ENCODE peak calls at places on chromosomes 7 and 10, in seven cellular contexts. K is upper lobe of right lung; D is CD4-positive, alpha-beta memory T cell; L is suprapubic skin; J is small intestine; X is brain microvascular endothelial cell; E is H7. N is an unnamed sample. For H3K27me3, the result is how much of the 10 kb centered on the place peaks cover.

GRCh38 chr10:129706523-129706922 is 239.5 kb downstream of the MGMT start:
- DNase-seq in D (no peak), X (no peak), J (no peak), E (no peak), L (no peak), K (no peak), N (no peak)

GRCh38 chr10:80441831-80442230 is 12.3 kb upstream of the TSPAN14 start:
- DNase-seq in X (no peak), J (no peak), K (no peak), E (no peak), L (no peak), D (no peak), N (no peak)

GRCh38 chr10:117165557-117166419 is 27.7 kb upstream of the VAX1 start:
- DNase-seq in J (peak), D (no peak), K (peak), L (no peak), X (peak), E (peak), N (no peak)

GRCh38 chr10:89846786-89847185 is 145.4 kb downstream of the KIF20B start:
- DNase-seq in E (no peak), X (no peak), D (no peak), K (no peak), L (no peak), J (no peak), N (no peak)

GRCh38 chr7:106957766-106958165 is 86.7 kb upstream of the PRKAR2B start:
- DNase-seq in D (no peak), E (no peak), L (no peak), K (no peak), X (no peak), J (no peak), N (no peak)

GRCh38 chr7:33854178-33854577 is 51.2 kb upstream of the BMPER start:
- DNase-seq in K (no peak), J (no peak), L (no peak), X (no peak), E (no peak), D (no peak), N (peak)

GRCh38 chr7:106143711-106144347 is 31.7 kb upstream of the SYPL1 start:
- DNase-seq in J (no peak), E (peak), L (no peak), K (no peak), X (no peak), D (no peak), N (no peak)

GRCh38 chr10:73591935-73592699 is 975 bp upstream of the USP54 start:
- DNase-seq in J (peak), D (peak), K (peak), E (peak), X (peak), L (no peak), N (peak)

GRCh38 chr7:83677180-83677866 is 28.4 kb upstream of the SEMA3E start:
- DNase-seq in X (peak), D (no peak), J (no peak), K (no peak), L (no peak), E (no peak), N (peak)

GRCh38 chr7:128121731-128122576 is 90.7 kb upstream of the LRRC4 start:
- DNase-seq in E (no peak), L (no peak), X (no peak), K (no peak), D (no peak), J (no peak), N (no peak)

GRCh38 chr7:127891144-127891543 is 140.1 kb downstream of the LRRC4 start:
- DNase-seq in K (no peak), J (no peak), L (no peak), E (no peak), X (no peak), D (no peak), N (no peak)

GRCh38 chr7:133155121-133155520 is 73.2 kb upstream of the CHCHD3 start:
- DNase-seq in L (no peak), K (no peak), E (no peak), X (no peak), D (no peak), J (no peak), N (no peak)

GRCh38 chr10:2980116-2980515 is 87.2 kb upstream of the PFKP start:
- DNase-seq in X (peak), D (no peak), J (no peak), L (no peak), E (no peak), K (no peak), N (no peak)

GRCh38 chr10:100085596-100085995 is 3.9 kb upstream of the CPN1 start:
- DNase-seq in E (no peak), X (no peak), D (no peak), J (no peak), K (no peak), L (no peak), N (no peak)

GRCh38 chr10:6738464-6738824 is 158.4 kb upstream of the PRKCQ start:
- DNase-seq in L (no peak), K (no peak), D (no peak), E (peak), X (no peak), J (no peak), N (no peak)
- H3K27me3 ChIP-seq in L (under half), K (under half), D (under half), E (under half), X (under half), J (under half), N (under half)

GRCh38 chr10:27826369-27826768 is 80.8 kb upstream of the MKX start:
- DNase-seq in L (no peak), X (no peak), E (no peak), D (no peak), K (no peak), J (no peak), N (no peak)
- H3K27me3 ChIP-seq in L (under half), X (under half), E (under half), D (under half), K (under half), J (under half), N (under half)

DNA sequence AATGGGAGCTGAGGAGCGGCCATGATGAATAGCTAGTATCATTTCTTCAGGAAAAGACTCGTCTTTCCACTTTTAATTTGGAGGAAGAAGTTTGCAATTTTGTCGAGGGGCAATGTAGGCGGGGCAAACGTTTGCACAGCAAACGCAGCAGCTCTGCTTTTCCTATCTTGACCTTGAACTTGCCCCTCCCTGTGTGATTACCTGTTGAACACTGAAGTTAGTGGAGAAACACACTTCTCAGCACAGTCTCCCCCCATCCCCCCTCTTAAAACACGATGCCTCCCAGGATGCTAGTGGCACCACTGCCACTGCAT is 178 bp upstream of the EPDR1 start:
- DNase-seq in K (no peak), E (no peak), J (no peak), X (no peak), D (no peak), L (no peak), N (no peak)
- H3K27me3 ChIP-seq in K (under half), E (under half), J (under half), X (under half), D (under half), L (under half), N (under half)

GRCh38 chr7:27126596-27127327 is 3.8 kb downstream of the HOXA4 start:
- DNase-seq in D (no peak), E (no peak), K (no peak), X (no peak), J (no peak), L (no peak), N (no peak)
- H3K27me3 ChIP-seq in D (under half), E (half or more), K (under half), X (half or more), J (under half), L (under half), N (under half)

GRCh38 chr7:18663321-18663720 is 167.8 kb downstream of the HDAC9 start:
- DNase-seq in J (no peak), X (no peak), E (no peak), K (peak), D (no peak), L (no peak), N (no peak)
- H3K27me3 ChIP-seq in J (under half), X (under half), E (under half), K (under half), D (under half), L (under half), N (under half)

DNA sequence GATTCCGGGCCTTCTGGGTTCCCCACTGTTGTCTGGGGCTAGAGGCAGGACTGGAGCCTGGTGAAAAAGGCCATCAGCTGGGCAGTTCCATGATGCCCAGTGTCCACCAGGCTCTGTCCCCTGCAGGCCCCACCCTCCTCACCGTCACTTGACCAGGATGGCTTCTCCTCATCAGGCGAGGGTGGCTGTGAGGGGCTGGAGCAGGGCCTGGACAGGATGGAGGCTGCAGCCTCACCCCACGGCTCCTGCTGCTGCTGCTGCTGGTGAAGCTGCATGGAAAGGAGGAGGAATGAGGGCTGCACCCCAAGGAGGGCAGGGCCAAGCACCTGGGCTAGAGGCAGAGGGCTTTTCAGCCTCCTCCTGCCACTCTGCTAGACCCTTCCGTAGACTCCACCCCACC is 8.3 kb downstream of the ATG9B start:
- DNase-seq in E (no peak), D (no peak), X (no peak), J (no peak), K (no peak), L (no peak), N (no peak)
- H3K27me3 ChIP-seq in E (under half), D (under half), X (under half), J (under half), K (under half), L (half or more), N (under half)

GRCh38 chr10:71615538-71616329 is 103.8 kb downstream of the C10orf105 start:
- DNase-seq in J (no peak), E (peak), K (no peak), L (no peak), X (no peak), D (no peak), N (no peak)

GRCh38 chr10:71613303-71613777 is 106.2 kb downstream of the C10orf105 start:
- DNase-seq in L (no peak), X (no peak), K (no peak), D (no peak), E (peak), J (peak), N (no peak)

GRCh38 chr10:71611709-71612422 is 107.7 kb downstream of the C10orf105 start:
- DNase-seq in K (no peak), D (no peak), E (peak), L (no peak), J (no peak), X (no peak), N (no peak)

GRCh38 chr10:71614946-71615345 is 104.6 kb downstream of the C10orf105 start:
- DNase-seq in D (no peak), X (no peak), E (no peak), J (no peak), L (no peak), K (no peak), N (no peak)

GRCh38 chr10:71613877-71614276 is 105.7 kb downstream of the C10orf105 start:
- DNase-seq in J (no peak), L (no peak), K (no peak), D (no peak), E (no peak), X (no peak), N (no peak)
- H3K27me3 ChIP-seq in J (under half), L (under half), K (under half), D (under half), E (under half), X (under half), N (under half)